ENCODE peak calls at places on chromosomes 6 and 20, in four cellular contexts. R is mesendoderm; I is CD8-positive, alpha-beta T cell; C is A549. J is an unnamed sample.

GRCh38 chr6:71585472-71585871 is 296.9 kb downstream of the OGFRL1 start:
- DNase-seq in R (no peak), C (no peak), I (no peak), J (no peak)

GRCh38 chr6:138722425-138723371 is 50.9 kb upstream of the CCDC28A start:
- DNase-seq in R (peak), C (peak), I (no peak), J (no peak)

GRCh38 chr6:134678436-134678889 is 271.4 kb downstream of the ALDH8A1 start:
- DNase-seq in R (peak), I (no peak), C (peak), J (peak)

GRCh38 chr6:16494781-16495180 is 256.4 kb downstream of the GMPR start:
- DNase-seq in I (no peak), C (no peak), R (peak), J (no peak)

GRCh38 chr6:45558858-45559257 is 181.1 kb upstream of the SUPT3H start:
- DNase-seq in I (no peak), C (no peak), R (no peak), J (no peak)

GRCh38 chr20:12528591-12529041 is 480.2 kb upstream of the SPTLC3 start:
- DNase-seq in R (no peak), C (no peak), I (no peak), J (no peak)

GRCh38 chr6:2795960-2796359 is 30.8 kb downstream of the WRNIP1 start:
- DNase-seq in I (no peak), R (no peak), C (no peak), J (no peak)

GRCh38 chr6:67431076-67431475 is 1204.0 kb upstream of the ADGRB3 start:
- DNase-seq in I (no peak), C (no peak), R (no peak), J (no peak)

GRCh38 chr6:170434821-170435155 is 118.3 kb downstream of the PSMB1 start:
- DNase-seq in I (no peak), R (no peak), C (no peak), J (no peak)

GRCh38 chr20:3686867-3687321 is 5.1 kb upstream of the ADAM33 start:
- DNase-seq in R (no peak), I (no peak), C (no peak), J (peak)

GRCh38 chr20:44692932-44693476 is 22.2 kb upstream of the CCN5 start:
- DNase-seq in R (peak), C (peak), I (no peak), J (no peak)

GRCh38 chr6:51398793-51399192 is 580.1 kb downstream of the TFAP2B start:
- DNase-seq in R (no peak), I (no peak), C (no peak), J (no peak)

GRCh38 chr20:41171736-41172295 is 34.5 kb downstream of the PLCG1 start:
- DNase-seq in C (no peak), R (no peak), I (no peak), J (no peak)

GRCh38 chr6:162099685-162100084 is 627.9 kb downstream of the PRKN start:
- DNase-seq in R (no peak), I (no peak), C (peak), J (no peak)

GRCh38 chr6:95496769-95497426 is 80.4 kb upstream of the MANEA start:
- DNase-seq in C (no peak), R (no peak), I (no peak), J (no peak)

GRCh38 chr20:17725094-17725835 is 25.5 kb downstream of the BANF2 start:
- DNase-seq in I (no peak), R (no peak), C (no peak), J (no peak)

GRCh38 chr20:43667341-43668132 is 623 bp downstream of the MYBL2 start:
- DNase-seq in I (no peak), C (peak), R (peak), J (no peak)

GRCh38 chr6:165260462-165260861 is 48.9 kb downstream of the C6orf118 start:
- DNase-seq in R (no peak), C (no peak), I (no peak), J (no peak)

DNA sequence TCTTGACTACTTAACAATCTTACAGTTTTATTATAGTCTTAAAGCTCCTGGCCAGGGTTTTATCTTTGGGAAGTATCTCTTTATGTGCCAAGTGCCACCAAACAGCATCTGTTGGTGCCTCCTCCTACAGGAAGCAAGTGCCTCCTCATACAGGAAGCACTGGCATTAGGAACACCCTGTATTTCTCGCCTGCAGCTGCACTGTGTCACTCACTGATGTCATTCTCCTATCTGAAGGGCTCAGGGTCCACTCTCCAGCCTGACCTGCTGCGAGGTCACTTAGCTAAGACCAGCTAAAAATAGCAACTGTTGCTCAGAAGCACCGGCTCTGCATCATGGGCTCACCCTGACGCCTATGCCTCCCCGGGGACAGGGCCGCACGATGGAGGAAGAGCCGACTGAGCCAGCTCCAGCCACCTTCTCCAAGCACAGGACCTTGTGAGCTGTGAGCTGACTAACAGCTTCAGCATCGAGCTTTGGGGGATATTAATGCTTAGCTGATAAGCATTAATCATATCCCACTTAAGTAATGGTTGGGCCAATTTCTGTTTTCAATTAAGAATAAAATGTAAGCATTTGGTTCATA is 66.3 kb upstream of the CD93 start:
- DNase-seq in R (no peak), C (peak), I (no peak), J (no peak)
- H3K27ac ChIP-seq in R (no peak), C (no peak), I (no peak), J (no peak)

GRCh38 chr20:49483706-49484101 is 1.2 kb upstream of the KCNB1 start:
- DNase-seq in I (no peak), R (no peak), C (no peak), J (no peak)
- H3K27ac ChIP-seq in I (no peak), R (no peak), C (peak), J (peak)

GRCh38 chr6:166862978-166863530 is 93.3 kb downstream of the RNASET2 start:
- DNase-seq in I (no peak), C (no peak), R (no peak), J (no peak)
- H3K27ac ChIP-seq in I (no peak), C (no peak), R (no peak), J (peak)

GRCh38 chr6:26555505-26556262 is 17.5 kb downstream of the HMGN4 start:
- DNase-seq in C (peak), R (peak), I (no peak), J (no peak)
- H3K27ac ChIP-seq in C (peak), R (no peak), I (no peak), J (no peak)

GRCh38 chr6:157047328-157047727 is 270.1 kb downstream of the ARID1B start:
- DNase-seq in C (no peak), I (no peak), R (no peak), J (no peak)
- H3K27ac ChIP-seq in C (no peak), I (no peak), R (no peak), J (no peak)

DNA sequence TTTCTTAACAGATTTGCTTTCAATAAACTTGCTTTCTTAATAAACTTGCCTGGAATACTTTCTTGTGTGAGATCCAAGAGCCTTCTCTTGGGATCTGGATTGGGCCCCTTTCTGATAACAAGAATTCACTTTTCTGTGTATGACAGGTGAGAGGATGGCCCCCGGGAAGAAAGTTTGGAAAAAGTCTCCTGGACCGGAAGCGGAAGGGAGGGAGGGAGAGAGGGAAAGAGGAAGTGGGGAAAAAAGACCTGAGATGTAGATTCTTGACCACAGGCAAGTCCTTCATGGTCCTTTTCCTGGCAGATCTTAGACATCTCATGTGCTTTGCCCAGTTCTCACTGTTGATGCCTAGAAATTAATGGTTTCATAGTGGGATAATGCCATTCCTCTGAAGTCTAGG is 146.5 kb upstream of the ID4 start:
- DNase-seq in R (peak), C (no peak), I (no peak), J (no peak)
- H3K27ac ChIP-seq in R (no peak), C (no peak), I (no peak), J (peak)

DNA sequence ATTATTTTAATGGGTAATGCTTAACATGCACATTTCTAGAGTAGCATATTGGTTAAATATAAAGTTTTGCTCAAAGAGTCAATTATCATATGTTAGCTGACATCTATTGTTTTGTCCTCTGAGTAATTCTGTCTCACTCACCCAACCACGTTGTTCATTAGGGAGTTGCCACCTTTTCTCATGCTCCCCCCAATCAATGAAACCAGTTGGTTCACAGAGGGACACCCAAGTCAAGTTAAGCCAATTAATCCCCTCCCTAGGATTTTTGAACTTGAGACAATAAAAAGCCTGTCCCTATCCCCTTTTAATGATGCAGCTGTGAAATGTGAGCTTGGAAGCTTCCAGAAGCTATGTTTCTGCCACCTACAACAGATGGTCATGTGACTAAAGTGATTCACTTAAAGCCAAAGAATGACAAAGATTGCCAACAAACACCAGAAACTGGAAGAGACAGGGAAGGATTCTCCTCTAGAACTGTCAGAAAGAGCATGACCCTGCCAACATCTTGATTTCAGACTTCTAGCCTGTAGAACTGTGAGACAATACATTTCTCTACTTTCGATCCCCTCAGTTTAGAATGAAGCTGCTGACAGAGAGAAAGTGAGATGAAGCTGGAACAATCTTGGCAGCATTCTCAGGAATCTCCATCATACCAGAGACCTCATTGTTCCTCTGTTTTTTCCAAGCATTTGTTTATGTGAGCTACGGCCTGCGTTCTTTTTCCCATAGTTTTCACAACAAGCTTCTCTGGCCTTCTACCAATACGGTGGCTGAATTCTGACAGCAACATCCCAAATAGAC is 57.9 kb upstream of the TPD52L1 start:
- DNase-seq in I (no peak), C (no peak), R (no peak), J (no peak)
- H3K27ac ChIP-seq in I (no peak), C (no peak), R (no peak), J (peak)

DNA sequence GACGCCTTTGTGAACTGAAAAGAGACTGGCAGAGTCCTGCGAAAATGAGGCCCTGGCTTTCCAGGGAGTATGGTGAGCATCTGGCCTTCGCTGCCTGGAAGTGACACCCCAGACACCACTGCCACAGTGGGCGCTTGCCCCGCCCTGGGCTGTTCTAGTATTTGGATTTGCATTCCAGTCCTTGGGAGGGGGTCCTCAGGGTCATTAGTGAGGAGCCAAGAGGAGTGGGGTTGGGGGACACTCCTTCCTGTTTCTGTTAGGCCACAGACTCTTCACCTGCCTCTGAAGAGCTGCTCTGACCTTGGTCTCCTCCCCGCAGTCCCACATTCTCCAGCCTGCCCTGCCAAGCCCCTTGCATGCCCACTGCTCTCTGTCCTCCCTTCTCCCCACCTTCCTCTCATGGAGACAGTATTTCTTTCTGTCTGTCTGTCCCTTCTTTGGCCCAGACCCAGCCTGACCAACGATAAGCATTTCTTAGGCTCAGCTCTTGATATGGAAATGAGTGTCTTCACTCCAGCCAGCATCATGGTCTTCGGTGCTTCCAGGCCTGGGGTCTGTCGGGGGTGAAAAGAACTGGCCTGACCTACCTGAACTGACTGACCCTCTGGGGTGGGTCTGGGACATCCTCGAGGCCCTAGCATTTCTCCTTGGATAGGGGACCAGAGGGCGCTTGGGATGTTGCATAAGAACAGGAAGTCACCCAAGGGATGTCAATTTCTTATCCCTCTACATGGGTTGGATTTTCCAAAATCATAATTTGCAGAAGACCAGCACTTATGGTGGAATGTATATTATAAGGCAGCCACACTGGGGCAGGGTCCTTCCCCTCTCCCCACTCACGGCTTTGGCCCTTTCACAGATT is 19.4 kb downstream of the SLC9A8 start:
- DNase-seq in R (no peak), I (no peak), C (no peak), J (no peak)
- H3K27ac ChIP-seq in R (no peak), I (no peak), C (peak), J (no peak)

DNA sequence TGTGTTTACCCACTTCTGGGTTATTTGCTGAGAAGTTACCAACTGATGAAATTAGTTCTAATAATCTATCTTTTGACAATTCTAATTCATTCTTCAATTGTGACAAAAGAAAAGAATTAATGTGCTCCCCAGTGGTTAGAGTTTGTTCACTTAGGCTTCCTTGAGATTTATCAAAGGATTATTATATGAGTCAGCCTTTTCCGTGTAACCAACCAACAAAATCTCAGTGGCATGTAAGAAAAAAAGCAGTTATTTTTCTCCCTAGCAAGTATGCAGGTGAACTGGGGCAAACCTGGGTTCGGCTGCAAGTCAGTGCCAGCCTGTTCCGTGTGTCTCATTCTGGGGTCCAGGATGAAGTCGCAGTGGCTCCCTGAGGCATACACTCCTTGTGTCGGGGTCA is 28.8 kb upstream of the HIVEP1 start:
- DNase-seq in C (no peak), R (no peak), I (no peak), J (no peak)
- H3K27ac ChIP-seq in C (no peak), R (no peak), I (no peak), J (no peak)

J was measured in caudate nucleus.